ENCODE peak calls at places on chromosome 22, in ten cellular contexts. Z is AG09309, K is AG10803, Q is OCI-LY7, I is tibial nerve, U is colonic mucosa, S is lower leg skin, N is psoas muscle, J is choroid plexus epithelial cell, D is GM06990. V is an unnamed sample.

GRCh38 chr22:41022470-41023298 is 69.7 kb upstream of the EP300 start:
- DNase-seq in Z (peak; percentile 21), K (peak; percentile 85), Q (peak; percentile 92), I (peak; percentile 89), U (peak; percentile 94), S (peak; percentile 91), N (peak; percentile 95), J (peak; percentile 84), D (peak; percentile 88), V (peak; percentile 93)

GRCh38 chr22:35131423-35132050 is 65.6 kb downstream of the ISX start:
- DNase-seq in Z (no peak), K (no peak), Q (no peak), I (no peak), U (peak; percentile 37), S (no peak), N (no peak), J (no peak), D (peak; percentile 39), V (no peak)

GRCh38 chr22:41779889-41780505 is 20.5 kb upstream of the CCDC134 start:
- DNase-seq in Z (no peak), K (no peak), Q (no peak), I (no peak), U (no peak), S (no peak), N (no peak), J (no peak), D (no peak), V (no peak)

GRCh38 chr22:33811208-33811607 is 109.1 kb downstream of the LARGE1 start:
- DNase-seq in Z (no peak), K (no peak), Q (no peak), I (no peak), U (no peak), S (no peak), N (no peak), J (no peak), D (no peak), V (no peak)

GRCh38 chr22:32043391-32043790 is 330 bp downstream of the SLC5A1 start:
- DNase-seq in Z (no peak), K (no peak), Q (no peak), I (no peak), U (peak; percentile 46), S (no peak), N (no peak), J (no peak), D (no peak), V (no peak)

GRCh38 chr22:41305646-41306045 is 4.3 kb downstream of the ZC3H7B start:
- DNase-seq in Z (no peak), K (peak; percentile 82), Q (no peak), I (no peak), U (no peak), S (no peak), N (peak; percentile 62), J (no peak), D (no peak), V (no peak)

GRCh38 chr22:44284711-44285110 is 28.0 kb downstream of the SHISAL1 start:
- DNase-seq in Z (no peak), K (no peak), Q (no peak), I (no peak), U (no peak), S (no peak), N (no peak), J (no peak), D (no peak), V (no peak)

GRCh38 chr22:46572911-46573780 is 35.7 kb upstream of the CELSR1 start:
- DNase-seq in Z (no peak), K (no peak), Q (no peak), I (no peak), U (no peak), S (no peak), N (no peak), J (no peak), D (no peak), V (peak; percentile 27)

GRCh38 chr22:33272180-33272579 is 214.0 kb upstream of the SYN3 start:
- DNase-seq in Z (no peak), K (no peak), Q (no peak), I (no peak), U (peak; percentile 28), S (no peak), N (no peak), J (no peak), D (no peak), V (no peak)

GRCh38 chr22:20569059-20570058 is 61.9 kb downstream of the MED15 start:
- DNase-seq in Z (peak; percentile 94), K (peak; percentile 100), Q (no peak), I (peak; percentile 69), U (no peak), S (peak; percentile 82), N (peak; percentile 82), J (peak; percentile 99), D (peak; percentile 63), V (peak; percentile 61)

GRCh38 chr22:38416621-38417251 is 38.3 kb downstream of the KCNJ4 start:
- DNase-seq in Z (no peak), K (no peak), Q (no peak), I (no peak), U (no peak), S (no peak), N (no peak), J (no peak), D (no peak), V (no peak)

DNA sequence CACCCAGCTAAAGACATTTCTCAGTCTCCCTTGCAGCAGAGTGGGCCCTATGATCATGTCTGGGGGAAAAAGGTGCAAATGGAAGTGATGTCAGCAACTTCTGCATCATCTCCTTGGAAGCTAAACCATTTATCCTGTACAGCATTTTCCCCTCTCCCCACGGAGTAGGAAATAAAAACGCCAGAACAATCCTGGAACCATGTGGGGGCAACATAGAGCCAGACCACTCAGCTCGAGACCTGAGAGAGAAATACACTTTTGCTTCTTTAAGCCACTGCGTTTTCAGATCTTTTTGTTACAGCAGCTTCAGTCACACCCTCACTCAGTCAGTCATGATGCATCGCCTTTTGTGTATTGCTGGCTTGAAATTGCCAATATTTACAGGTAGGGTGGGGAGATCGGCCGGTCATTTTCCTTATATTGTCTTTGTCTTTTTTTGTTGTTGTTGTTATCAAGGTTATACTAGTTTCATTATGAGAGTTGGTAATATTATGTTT is 9.1 kb upstream of the RAC2 start:
- DNase-seq in Z (no peak), K (no peak), Q (no peak), I (no peak), U (no peak), S (no peak), N (no peak), J (no peak), D (no peak), V (no peak)
- TF ChIP-seq CTCF in Z (no peak), K (no peak), Q (peak; percentile 63), I (no peak), U (no peak), S (no peak), N (no peak), J (peak; percentile 44), D (peak; percentile 3), V (no peak)

DNA sequence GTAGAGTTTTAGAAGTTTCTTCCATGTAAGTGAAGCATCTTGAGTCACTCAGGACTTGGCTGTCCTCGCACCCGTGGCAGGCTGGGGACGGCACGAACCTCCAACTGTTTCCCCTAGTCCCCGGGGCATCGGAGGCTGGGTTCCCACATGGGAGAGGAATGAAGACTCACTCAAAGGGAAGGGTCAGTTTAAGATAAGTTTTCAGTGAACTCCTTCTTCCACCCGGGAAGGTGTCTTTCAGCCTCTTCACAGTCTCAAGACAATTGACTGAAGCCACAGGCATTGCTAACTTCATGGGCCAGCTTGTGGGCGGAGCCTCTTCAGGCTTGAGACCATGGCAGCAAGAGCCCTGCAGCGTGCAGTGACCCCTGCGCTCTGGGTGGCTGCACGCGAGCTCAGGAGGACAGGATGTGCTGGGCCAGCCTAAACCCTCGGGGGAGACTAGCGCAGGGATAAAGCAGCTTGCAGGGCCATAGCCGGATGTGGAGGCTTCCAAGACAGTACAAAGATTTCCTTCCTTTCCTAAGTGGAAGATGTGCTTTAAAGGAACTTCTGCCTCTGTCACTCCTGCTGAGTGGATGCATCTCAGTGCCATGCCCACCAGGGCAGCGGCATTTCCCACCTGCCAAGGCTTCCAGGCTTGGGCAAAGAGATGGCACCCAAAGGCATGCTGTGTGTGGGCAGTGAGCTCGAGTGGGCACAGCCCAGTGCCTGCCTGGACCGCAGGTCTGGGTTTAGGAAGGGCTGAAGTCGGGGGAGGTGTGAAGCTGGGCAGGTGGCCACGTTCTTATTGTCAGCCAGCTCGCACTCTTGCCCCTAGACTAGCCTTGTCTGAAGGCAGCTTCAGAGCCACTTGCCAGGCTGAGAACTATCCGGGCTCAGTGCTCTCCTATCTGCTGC is 32.9 kb downstream of the PPIL2 start:
- DNase-seq in Z (no peak), K (no peak), Q (no peak), I (peak; percentile 63), U (no peak), S (no peak), N (peak; percentile 63), J (peak; percentile 63), D (no peak), V (peak; percentile 70)
- H3K4me3 ChIP-seq in Z (no peak overlapping the region), K (no peak overlapping the region), Q (no peak overlapping the region), I (no peak overlapping the region), U (no peak overlapping the region), S (no peak overlapping the region), N (no peak overlapping the region), J (no peak overlapping the region), D (no peak overlapping the region), V (no peak overlapping the region)

DNA sequence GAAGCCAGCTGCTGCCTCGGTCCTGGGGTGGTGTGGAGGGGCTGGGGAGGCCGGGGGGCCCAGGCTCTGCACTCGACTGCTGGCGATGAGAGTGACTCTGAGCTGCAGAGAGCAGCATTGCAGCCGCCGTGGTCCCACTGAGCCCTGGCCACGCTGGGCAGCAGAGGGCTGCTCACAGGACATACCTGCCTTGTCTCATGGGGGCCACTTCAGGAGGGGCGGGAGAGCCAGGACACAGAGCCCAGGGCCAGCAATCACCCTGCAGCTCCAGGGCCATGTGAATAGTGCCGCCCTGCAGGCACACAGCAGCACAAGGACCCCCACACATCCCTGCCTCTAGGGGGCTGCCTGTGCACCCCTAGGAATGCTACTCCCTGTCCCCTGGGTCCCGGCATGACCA is 147.0 kb downstream of the CRYBB2 start:
- DNase-seq in Z (no peak), K (no peak), Q (no peak), I (no peak), U (no peak), S (no peak), N (no peak), J (no peak), D (no peak), V (no peak)
- TF ChIP-seq CTCF in Z (no peak), K (no peak), Q (peak; percentile 40), I (no peak), U (no peak), S (no peak), N (no peak), J (no peak), D (no peak), V (no peak)

DNA sequence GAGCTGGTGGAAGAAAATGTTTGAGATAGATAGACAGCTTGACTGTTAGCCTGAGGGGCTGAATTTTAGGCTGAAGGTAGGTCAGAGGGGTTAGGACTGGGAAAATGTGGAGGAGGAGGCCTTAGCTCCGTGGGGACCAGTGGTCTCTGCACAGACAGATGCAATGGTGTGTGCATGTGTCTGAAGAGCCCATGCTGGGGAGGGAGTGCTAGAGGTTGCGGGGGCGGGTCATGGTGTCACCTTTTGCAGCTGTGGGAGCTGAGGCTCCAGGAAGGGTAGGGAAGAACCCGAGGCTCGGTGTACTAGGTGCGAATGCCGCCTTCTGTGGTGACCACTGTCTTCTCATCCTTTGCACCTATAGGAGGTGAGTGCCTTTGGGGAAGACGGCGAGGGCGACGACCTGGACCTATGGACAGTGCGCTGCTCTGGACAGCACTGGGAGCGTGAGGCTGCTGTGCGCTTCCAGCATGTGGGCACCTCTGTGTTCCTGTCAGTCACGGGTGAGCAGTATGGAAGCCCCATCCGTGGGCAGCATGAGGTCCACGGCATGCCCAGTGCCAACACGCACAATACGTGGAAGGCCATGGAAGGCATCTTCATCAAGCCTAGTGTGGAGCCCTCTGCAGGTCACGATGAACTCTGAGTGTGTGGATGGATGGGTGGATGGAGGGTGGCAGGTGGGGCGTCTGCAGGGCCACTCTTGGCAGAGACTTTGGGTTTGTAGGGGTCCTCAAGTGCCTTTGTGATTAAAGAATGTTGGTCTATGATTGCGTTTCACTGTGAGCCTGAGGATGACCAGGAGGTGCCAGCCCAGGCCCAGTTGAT is 1.6 kb downstream of the SDF2L1 start:
- DNase-seq in Z (no peak), K (no peak), Q (peak; percentile 45), I (no peak), U (no peak), S (no peak), N (no peak), J (no peak), D (no peak), V (no peak)
- H3K4me3 ChIP-seq in Z (no peak overlapping the region), K (no peak overlapping the region), Q (peak overlapping the region; percentile 83), I (no peak overlapping the region), U (no peak overlapping the region), S (no peak overlapping the region), N (peak overlapping the region; percentile 81), J (no peak overlapping the region), D (peak overlapping the region; percentile 98), V (peak overlapping the region; percentile 92)